ENCODE peak calls at places on chromosomes 4 and X, in seven cellular contexts. I is non-pigmented ciliary epithelial cell; F is activated B cell treated with CpG ODN at 0.5 μM for 24 hours; K is H4; M is stimulated activated CD4-positive, alpha-beta T cell treated with anti-CD3 and anti-CD28 coated beads, Interleukin-12 subunit alpha, Interleukin-12 subunit beta, amount 100 ng/mL, for 4 hours; W is endothelial cell; V is NCI-H2107. P is an unnamed sample.

GRCh38 chr4:55475394-55476243 is 71.1 kb downstream of the CLOCK start:
- DNase-seq in F (no peak), V (no peak), W (no peak), I (peak), K (no peak), M (no peak), P (no peak)

GRCh38 chr4:174152717-174153466 is 130.6 kb downstream of the FBXO8 start:
- DNase-seq in V (no peak), K (no peak), M (no peak), F (no peak), I (no peak), W (no peak), P (no peak)

GRCh38 chrX:40878821-40879571 is 143.7 kb upstream of the MED14 start:
- DNase-seq in V (no peak), I (no peak), F (no peak), M (no peak), W (no peak), K (no peak), P (no peak)

GRCh38 chr4:110085131-110085530 is 113.3 kb downstream of the ELOVL6 start:
- DNase-seq in V (no peak), K (peak), I (no peak), F (no peak), M (no peak), W (peak), P (no peak)

GRCh38 chrX:150347471-150347870 is 15.6 kb upstream of the MAMLD1 start:
- DNase-seq in V (no peak), K (no peak), I (no peak), M (no peak), W (no peak), F (no peak), P (no peak)

GRCh38 chrX:85963736-85964135 is 83.6 kb downstream of the CHM start:
- DNase-seq in F (no peak), I (peak), M (no peak), K (no peak), W (no peak), V (no peak), P (no peak)

GRCh38 chrX:3184176-3184930 is 143.1 kb downstream of the ARSF start:
- DNase-seq in W (no peak), K (peak), M (no peak), V (no peak), I (peak), F (no peak), P (no peak)

GRCh38 chr4:155419266-155419665 is 42.5 kb upstream of the MAP9 start:
- DNase-seq in M (no peak), K (peak), W (no peak), V (no peak), I (no peak), F (no peak), P (no peak)

GRCh38 chr4:169567916-169568315 is 44.5 kb downstream of the NEK1 start:
- DNase-seq in K (no peak), F (no peak), V (no peak), M (no peak), I (no peak), W (no peak), P (no peak)

GRCh38 chrX:46376246-46376885 is 168.9 kb downstream of the ZNF674 start:
- DNase-seq in M (peak), F (no peak), I (peak), W (peak), K (peak), V (peak), P (no peak)

GRCh38 chr4:26267087-26267486 is 53.7 kb upstream of the RBPJ start:
- DNase-seq in F (no peak), M (no peak), I (no peak), V (no peak), K (no peak), W (no peak), P (no peak)

GRCh38 chr4:147550626-147551250 is 66.5 kb upstream of the TMEM184C start:
- DNase-seq in W (no peak), M (no peak), V (no peak), F (no peak), K (peak), I (no peak), P (no peak)

GRCh38 chr4:40546506-40546905 is 83.2 kb downstream of the RBM47 start:
- DNase-seq in K (no peak), I (no peak), W (no peak), F (no peak), V (no peak), M (no peak), P (no peak)

GRCh38 chr4:158172196-158172557 is 648 bp downstream of the GASK1B start:
- DNase-seq in F (no peak), K (no peak), V (no peak), W (no peak), M (no peak), I (no peak), P (no peak)

GRCh38 chr4:134327274-134328122 is 125.9 kb upstream of the PABPC4L start:
- DNase-seq in K (no peak), M (no peak), W (no peak), I (no peak), F (no peak), V (no peak), P (no peak)

GRCh38 chrX:153719238-153719637 is 4.9 kb downstream of the BCAP31 start:
- DNase-seq in I (no peak), M (no peak), K (no peak), W (no peak), F (no peak), V (no peak), P (no peak)

GRCh38 chrX:23773601-23774175 is 9.3 kb upstream of the SAT1 start:
- DNase-seq in K (peak), W (no peak), V (no peak), F (no peak), I (no peak), M (no peak), P (no peak)

GRCh38 chr4:26217961-26218676 is 102.7 kb upstream of the RBPJ start:
- DNase-seq in K (no peak), V (no peak), M (no peak), I (no peak), W (no peak), F (no peak), P (no peak)

GRCh38 chrX:115639481-115639880 is 78.5 kb downstream of the PLS3 start:
- DNase-seq in F (no peak), I (no peak), V (no peak), M (no peak), K (no peak), W (no peak), P (no peak)

GRCh38 chrX:118156953-118157608 is 40.5 kb upstream of the KLHL13 start:
- DNase-seq in F (no peak), M (no peak), I (no peak), V (no peak), K (no peak), W (no peak), P (no peak)

GRCh38 chr4:27916432-27917184 is 1056.0 kb downstream of the STIM2 start:
- DNase-seq in F (no peak), K (no peak), M (no peak), I (no peak), W (no peak), V (no peak), P (no peak)

GRCh38 chrX:39605866-39606265 is 491.9 kb downstream of the BCOR start:
- DNase-seq in K (no peak), M (no peak), I (no peak), W (no peak), F (no peak), V (no peak), P (no peak)

GRCh38 chr4:170247585-170247984 is 157.8 kb upstream of the AADAT start:
- DNase-seq in K (no peak), W (no peak), F (no peak), M (no peak), V (no peak), I (no peak), P (no peak)

GRCh38 chrX:114717921-114718320 is 134.0 kb downstream of the HTR2C start:
- DNase-seq in K (no peak), W (no peak), V (no peak), M (no peak), F (no peak), I (no peak), P (no peak)

GRCh38 chrX:53133400-53133799 is 39.5 kb downstream of the KANTR start:
- DNase-seq in W (no peak), I (no peak), F (no peak), M (no peak), K (no peak), V (peak), P (no peak)

GRCh38 chr4:115357767-115358166 is 244.3 kb upstream of the NDST4 start:
- DNase-seq in W (no peak), K (no peak), F (no peak), I (no peak), M (no peak), V (no peak), P (no peak)

GRCh38 chr4:68433582-68433981 is 13.7 kb upstream of the TMPRSS11E start:
- DNase-seq in F (no peak), I (no peak), M (no peak), K (no peak), V (no peak), W (no peak), P (no peak)

GRCh38 chr4:183797445-183798248 is 107.5 kb upstream of the STOX2 start:
- DNase-seq in K (no peak), I (no peak), W (peak), V (no peak), M (no peak), F (no peak), P (no peak)

P was measured in cerebellar nuclear complex.